ENCODE peak calls at places on chromosomes 7 and 10, in six cellular contexts. One of them, this sample, is unnamed.

GRCh38 chr10:103497161-103497915 is 3.8 kb downstream of the NEURL1 start:
- DNase-seq in GM10248: no peak
- DNase-seq in fibroblast of lung: no peak
- DNase-seq in retina: no peak
- DNase-seq in ELR: no peak
- DNase-seq in AG20443: no peak
- DNase-seq in this sample: no peak

GRCh38 chr7:37289347-37289746 is 159.3 kb downstream of the ELMO1 start:
- DNase-seq in GM10248: no peak
- DNase-seq in fibroblast of lung: no peak
- DNase-seq in retina: no peak
- DNase-seq in ELR: no peak
- DNase-seq in AG20443: no peak
- DNase-seq in this sample: no peak

GRCh38 chr7:28732037-28732869 is 225.9 kb downstream of the TRIL start:
- DNase-seq in GM10248: no peak
- DNase-seq in fibroblast of lung: peak; percentile 81
- DNase-seq in retina: no peak
- DNase-seq in ELR: peak; percentile 31
- DNase-seq in AG20443: peak; percentile 80
- DNase-seq in this sample: no peak

GRCh38 chr7:74057987-74058386 is 25.6 kb upstream of the LIMK1 start:
- DNase-seq in GM10248: no peak
- DNase-seq in fibroblast of lung: no peak
- DNase-seq in retina: no peak
- DNase-seq in ELR: no peak
- DNase-seq in AG20443: no peak
- DNase-seq in this sample: no peak

GRCh38 chr10:93445097-93445960 is 36.8 kb downstream of the MYOF start:
- DNase-seq in GM10248: no peak
- DNase-seq in fibroblast of lung: peak; percentile 98
- DNase-seq in retina: peak; percentile 68
- DNase-seq in ELR: peak; percentile 87
- DNase-seq in AG20443: peak; percentile 92
- DNase-seq in this sample: peak; percentile 78

GRCh38 chr10:33381897-33382578 is 47.6 kb upstream of the NRP1 start:
- DNase-seq in GM10248: no peak
- DNase-seq in fibroblast of lung: peak; percentile 87
- DNase-seq in retina: no peak
- DNase-seq in ELR: peak; percentile 52
- DNase-seq in AG20443: peak; percentile 91
- DNase-seq in this sample: no peak

GRCh38 chr7:120311028-120311788 is 38.2 kb downstream of the KCND2 start:
- DNase-seq in GM10248: no peak
- DNase-seq in fibroblast of lung: no peak
- DNase-seq in retina: no peak
- DNase-seq in ELR: no peak
- DNase-seq in AG20443: no peak
- DNase-seq in this sample: no peak

GRCh38 chr10:99927719-99928280 is 81.9 kb downstream of the DNMBP start:
- DNase-seq in GM10248: no peak
- DNase-seq in fibroblast of lung: peak; percentile 31
- DNase-seq in retina: no peak
- DNase-seq in ELR: no peak
- DNase-seq in AG20443: no peak
- DNase-seq in this sample: no peak

GRCh38 chr7:50121269-50121668 is 28.2 kb upstream of the ZPBP start:
- DNase-seq in GM10248: no peak
- DNase-seq in fibroblast of lung: no peak
- DNase-seq in retina: no peak
- DNase-seq in ELR: no peak
- DNase-seq in AG20443: no peak
- DNase-seq in this sample: no peak

GRCh38 chr7:471866-472639 is 47.6 kb downstream of the PDGFA start:
- DNase-seq in GM10248: no peak
- DNase-seq in fibroblast of lung: peak; percentile 98
- DNase-seq in retina: no peak
- DNase-seq in ELR: peak; percentile 58
- DNase-seq in AG20443: peak; percentile 79
- DNase-seq in this sample: no peak

GRCh38 chr7:155844019-155844453 is 31.8 kb upstream of the SHH start:
- DNase-seq in GM10248: no peak
- DNase-seq in fibroblast of lung: peak; percentile 55
- DNase-seq in retina: no peak
- DNase-seq in ELR: no peak
- DNase-seq in AG20443: no peak
- DNase-seq in this sample: no peak

GRCh38 chr7:18762189-18762588 is 266.6 kb downstream of the HDAC9 start:
- DNase-seq in GM10248: no peak
- DNase-seq in fibroblast of lung: peak; percentile 67
- DNase-seq in retina: no peak
- DNase-seq in ELR: peak; percentile 50
- DNase-seq in AG20443: peak; percentile 69
- DNase-seq in this sample: no peak

This sample was measured in DMS 273 treated with DMSO at 0.1 percent for 48 hours.